ENCODE peak calls at places on chromosome 15, in seven cellular contexts. Y, U, Z, E, G, W and A are unnamed samples.

GRCh38 chr15:83278191-83278590 is 6.3 kb downstream of the BNC1 start:
- DNase-seq in W (no peak), U (no peak), G (no peak), Z (no peak), E (peak; percentile 72), Y (no peak), A (no peak)

GRCh38 chr15:85749261-85750151 is 45.2 kb downstream of the KLHL25 start:
- DNase-seq in Z (no peak), G (no peak), Y (no peak), U (no peak), W (no peak), E (no peak), A (no peak)

GRCh38 chr15:94286581-94286980 is 55.2 kb downstream of the MCTP2 start:
- DNase-seq in Z (no peak), E (no peak), W (no peak), U (no peak), G (no peak), Y (no peak), A (no peak)

GRCh38 chr15:25770618-25771369 is 92.3 kb downstream of the ATP10A start:
- DNase-seq in Y (no peak), Z (no peak), W (no peak), U (no peak), G (no peak), E (no peak), A (no peak)

GRCh38 chr15:99324082-99324620 is 72.9 kb downstream of the LRRC28 start:
- DNase-seq in Z (no peak), W (no peak), G (peak; percentile 5), E (peak; percentile 95), Y (no peak), U (no peak), A (peak; percentile 75)

GRCh38 chr15:59701880-59702279 is 12.8 kb upstream of the BNIP2 start:
- DNase-seq in U (no peak), Y (no peak), W (no peak), G (no peak), E (no peak), Z (no peak), A (no peak)

GRCh38 chr15:69090197-69090948 is 70.1 kb upstream of the GLCE start:
- DNase-seq in Y (no peak), Z (no peak), W (no peak), U (no peak), E (no peak), G (no peak), A (peak; percentile 18)

GRCh38 chr15:77513226-77513625 is 92.5 kb downstream of the HMG20A start:
- DNase-seq in Y (no peak), Z (no peak), G (no peak), W (no peak), U (no peak), E (no peak), A (no peak)

GRCh38 chr15:71011503-71012155 is 103.6 kb upstream of the THSD4 start:
- DNase-seq in U (no peak), W (peak; percentile 76), G (peak; percentile 7), Y (no peak), E (peak; percentile 54), Z (no peak), A (peak; percentile 53)

GRCh38 chr15:40769310-40770146 is at the start of gene C15orf62:
- DNase-seq in W (peak; percentile 97), Z (peak; percentile 53), U (peak; percentile 75), G (peak; percentile 82), E (peak; percentile 94), Y (no peak), A (peak; percentile 88)

GRCh38 chr15:66294932-66295235 is 1.5 kb downstream of the DIS3L start:
- DNase-seq in W (no peak), Z (no peak), E (no peak), G (no peak), Y (no peak), U (no peak), A (no peak)

GRCh38 chr15:98684441-98684840 is 36.1 kb downstream of the IGF1R start:
- DNase-seq in E (no peak), Y (no peak), U (no peak), W (no peak), Z (no peak), G (no peak), A (no peak)

GRCh38 chr15:33066584-33066983 is 127.9 kb downstream of the FMN1 start:
- DNase-seq in G (no peak), Z (no peak), Y (no peak), U (no peak), E (no peak), W (peak; percentile 51), A (no peak)

GRCh38 chr15:70579766-70580165 is 183.6 kb downstream of the UACA start:
- DNase-seq in G (no peak), Z (no peak), E (no peak), U (no peak), W (no peak), Y (no peak), A (no peak)

GRCh38 chr15:64209680-64210334 is 47.0 kb upstream of the PPIB start:
- DNase-seq in Z (no peak), G (peak; percentile 8), W (peak; percentile 83), Y (no peak), E (peak; percentile 58), U (peak; percentile 45), A (peak; percentile 14)

GRCh38 chr15:74497584-74497983 is 36.6 kb upstream of the UBL7 start:
- DNase-seq in G (no peak), E (no peak), U (no peak), Y (no peak), W (no peak), Z (no peak), A (peak; percentile 66)

GRCh38 chr15:50241684-50242450 is 23.7 kb downstream of the HDC start:
- DNase-seq in G (no peak), E (no peak), W (no peak), Z (no peak), U (no peak), Y (no peak), A (no peak)

GRCh38 chr15:60137711-60138396 is 133.7 kb downstream of the FOXB1 start:
- DNase-seq in U (no peak), G (no peak), Y (no peak), E (peak; percentile 73), W (no peak), Z (no peak), A (peak; percentile 52)

GRCh38 chr15:57611938-57612337 is 20.2 kb downstream of the MYZAP start:
- DNase-seq in Y (no peak), U (no peak), G (peak; percentile 43), E (peak; percentile 68), Z (no peak), W (peak; percentile 93), A (peak; percentile 47)

GRCh38 chr15:92166751-92167412 is 226.8 kb upstream of the ST8SIA2 start:
- DNase-seq in G (no peak), U (no peak), Z (no peak), E (no peak), W (peak; percentile 44), Y (no peak), A (no peak)

GRCh38 chr15:66504563-66505429 is at the start of the genes RPL4 and ZWILCH:
- DNase-seq in E (peak; percentile 86), G (peak; percentile 77), U (peak; percentile 82), Y (peak; percentile 40), Z (peak; percentile 78), W (peak; percentile 96), A (peak; percentile 81)